ENCODE peak calls at places on chromosomes 16 and 17, in four cellular contexts. M is glomerular endothelial cell, E is OCI-M1, X is GOT3. W is an unnamed sample.

GRCh38 chr16:3348547-3349167 is 7.0 kb upstream of the OR2C1 start:
- DNase-seq in M (no peak), E (peak; percentile 83), X (no peak), W (no peak)

GRCh38 chr17:56756536-56756935 is 77.2 kb downstream of the C17orf67 start:
- DNase-seq in M (no peak), E (no peak), X (no peak), W (peak; percentile 91)

GRCh38 chr17:18027280-18027679 is 11.7 kb downstream of the ATPAF2 start:
- DNase-seq in M (no peak), E (no peak), X (no peak), W (no peak)

GRCh38 chr16:50274771-50275415 is 8.5 kb downstream of the ADCY7 start:
- DNase-seq in M (no peak), E (no peak), X (no peak), W (no peak)

GRCh38 chr17:37490022-37490587 is 414 bp downstream of the DUSP14 start:
- DNase-seq in M (no peak), E (peak; percentile 66), X (peak; percentile 26), W (peak; percentile 32)

GRCh38 chr16:25045696-25046381 is 30.7 kb upstream of the ARHGAP17 start:
- DNase-seq in M (no peak), E (peak; percentile 54), X (no peak), W (no peak)

GRCh38 chr16:1812732-1813163 is 13.9 kb downstream of the HAGH start:
- DNase-seq in M (no peak), E (peak; percentile 75), X (peak; percentile 30), W (peak; percentile 12)

GRCh38 chr16:14418795-14419225 is 211.2 kb downstream of the PARN start:
- DNase-seq in M (no peak), E (no peak), X (no peak), W (no peak)

GRCh38 chr17:42183741-42184711 is 1.2 kb downstream of the HCRT start:
- DNase-seq in M (no peak), E (peak; percentile 80), X (no peak), W (no peak)

GRCh38 chr17:18235743-18236256 is 10.4 kb downstream of the LLGL1 start:
- DNase-seq in M (no peak), E (no peak), X (no peak), W (peak; percentile 93)

GRCh38 chr16:83717814-83718213 is 90.0 kb upstream of the HSBP1 start:
- DNase-seq in M (peak; percentile 18), E (no peak), X (no peak), W (peak; percentile 95)

W was measured in HT1080.